ENCODE peak calls at places on chromosomes 3 and 15, in four cellular contexts. H, O, A and Y are unnamed samples.

GRCh38 chr3:47096955-47097354 is 67.0 kb downstream of the SETD2 start:
- DNase-seq in O (peak; percentile 82), H (no peak), A (no peak), Y (peak; percentile 21)

GRCh38 chr3:133949438-133949837 is 53.8 kb upstream of the RAB6B start:
- DNase-seq in O (no peak), H (peak; percentile 65), A (no peak), Y (peak; percentile 96)

GRCh38 chr3:193132923-193133463 is 108.0 kb upstream of the PLAAT1 start:
- DNase-seq in A (no peak), H (no peak), O (peak; percentile 32), Y (no peak)

GRCh38 chr15:42832577-42832976 is 88.0 kb downstream of the TTBK2 start:
- DNase-seq in A (no peak), H (no peak), O (peak; percentile 93), Y (peak; percentile 49)

GRCh38 chr15:69576035-69576526 is 123.5 kb downstream of the RPLP1 start:
- DNase-seq in A (peak; percentile 76), O (peak; percentile 22), H (peak; percentile 74), Y (peak; percentile 65)

GRCh38 chr3:101903426-101903825 is 54.1 kb downstream of the NFKBIZ start:
- DNase-seq in A (no peak), H (no peak), O (peak; percentile 79), Y (no peak)

GRCh38 chr15:23574742-23575141 is 9.3 kb downstream of the MKRN3 start:
- DNase-seq in A (no peak), O (no peak), H (no peak), Y (no peak)

GRCh38 chr15:99721104-99721778 is 12.0 kb downstream of the LYSMD4 start:
- DNase-seq in O (no peak), H (no peak), A (peak; percentile 25), Y (no peak)

GRCh38 chr3:71713041-71713440 is 12.2 kb downstream of the EIF4E3 start:
- DNase-seq in A (no peak), H (no peak), O (no peak), Y (no peak)

GRCh38 chr3:189914799-189915198 is 205.9 kb downstream of the P3H2 start:
- DNase-seq in A (no peak), H (no peak), O (peak; percentile 94), Y (peak; percentile 39)

GRCh38 chr3:18445421-18446066 is 20.4 kb upstream of the SATB1 start:
- DNase-seq in A (peak; percentile 89), O (no peak), H (no peak), Y (no peak)

GRCh38 chr3:38137615-38138346 is 680 bp upstream of the MYD88 start:
- DNase-seq in H (peak; percentile 54), A (peak; percentile 46), O (peak; percentile 11), Y (peak; percentile 27)

GRCh38 chr15:78390242-78390641 is 47.8 kb upstream of the IREB2 start:
- DNase-seq in H (no peak), O (no peak), A (no peak), Y (no peak)

GRCh38 chr15:40289140-40289775 is 6.4 kb upstream of the ANKRD63 start:
- DNase-seq in O (no peak), A (no peak), H (no peak), Y (no peak)

GRCh38 chr3:67017211-67017610 is 19.1 kb downstream of the KBTBD8 start:
- DNase-seq in A (no peak), H (no peak), O (no peak), Y (no peak)

GRCh38 chr15:41567870-41568269 is 8.9 kb downstream of the TYRO3 start:
- DNase-seq in O (no peak), A (no peak), H (peak; percentile 79), Y (no peak)

GRCh38 chr3:64067510-64068346 is 44.4 kb upstream of the PSMD6 start:
- DNase-seq in A (no peak), O (no peak), H (no peak), Y (no peak)

GRCh38 chr3:48178072-48178471 is 10.1 kb downstream of the CDC25A start:
- DNase-seq in A (no peak), O (no peak), H (no peak), Y (no peak)

GRCh38 chr3:152961323-152961722 is 126.4 kb downstream of the P2RY1 start:
- DNase-seq in H (peak; percentile 14), A (no peak), O (peak; percentile 48), Y (peak; percentile 59)

GRCh38 chr15:83983634-83984458 is 251.7 kb upstream of the GOLGA6L4 start:
- DNase-seq in H (no peak), A (no peak), O (no peak), Y (no peak)

GRCh38 chr15:92883643-92884458 is 16.3 kb upstream of the CHD2 start:
- DNase-seq in O (peak; percentile 37), H (no peak), A (peak; percentile 45), Y (peak; percentile 57)

GRCh38 chr15:25860885-25861866 is 2.0 kb downstream of the ATP10A start:
- DNase-seq in A (peak; percentile 64), H (no peak), O (no peak), Y (no peak)

GRCh38 chr3:15051531-15051930 is 13.6 kb downstream of the MRPS25 start:
- DNase-seq in A (peak; percentile 64), O (peak; percentile 69), H (peak; percentile 88), Y (peak; percentile 74)

GRCh38 chr3:158642474-158643210 is 1.7 kb upstream of the GFM1 start:
- DNase-seq in A (no peak), H (no peak), O (no peak), Y (no peak)

GRCh38 chr3:89000886-89001285 is 106.5 kb upstream of the EPHA3 start:
- DNase-seq in O (no peak), H (no peak), A (no peak), Y (no peak)

GRCh38 chr3:179452166-179452544 is 885 bp upstream of the GNB4 start:
- DNase-seq in A (no peak), O (peak; percentile 73), H (no peak), Y (peak; percentile 72)

GRCh38 chr3:111072016-111072891 is 638 bp downstream of the NECTIN3 start:
- DNase-seq in H (peak; percentile 39), O (peak; percentile 51), A (peak; percentile 33), Y (peak; percentile 31)

GRCh38 chr3:194306109-194306686 is 44.9 kb downstream of the CPN2 start:
- DNase-seq in A (peak; percentile 87), O (no peak), H (no peak), Y (peak; percentile 86)

GRCh38 chr3:39107874-39108308 is 411 bp downstream of the TTC21A start:
- DNase-seq in H (no peak), O (no peak), A (no peak), Y (no peak)

GRCh38 chr15:39621210-39621609 is 40.3 kb downstream of the THBS1 start:
- DNase-seq in A (no peak), O (no peak), H (no peak), Y (peak; percentile 80)

GRCh38 chr15:33310481-33311311 is at the start of gene RYR3:
- DNase-seq in H (peak; percentile 85), O (no peak), A (no peak), Y (peak; percentile 5)

GRCh38 chr3:102174832-102175374 is 259.9 kb upstream of the ZPLD1 start:
- DNase-seq in A (no peak), H (no peak), O (peak; percentile 39), Y (peak; percentile 76)

GRCh38 chr3:111277226-111277625 is 205.6 kb downstream of the NECTIN3 start:
- DNase-seq in H (peak; percentile 44), A (no peak), O (peak; percentile 45), Y (no peak)

GRCh38 chr3:122097141-122097540 is 42.0 kb downstream of the CD86 start:
- DNase-seq in A (no peak), H (no peak), O (no peak), Y (no peak)

GRCh38 chr3:185824467-185825378 is at the start of gene IGF2BP2:
- DNase-seq in O (peak; percentile 87), A (peak; percentile 72), H (peak; percentile 89), Y (peak; percentile 89)

GRCh38 chr15:46091860-46092450 is 457.1 kb downstream of the SQOR start:
- DNase-seq in O (peak; percentile 27), H (peak; percentile 57), A (no peak), Y (peak; percentile 65)

GRCh38 chr3:189276481-189277190 is 104.9 kb downstream of the TPRG1 start:
- DNase-seq in H (no peak), O (peak; percentile 82), A (no peak), Y (no peak)

GRCh38 chr15:73324496-73325170 is 44.1 kb downstream of the HCN4 start:
- DNase-seq in O (no peak), H (peak; percentile 33), A (no peak), Y (no peak)

GRCh38 chr3:130967281-130967680 is 59.3 kb downstream of the ASTE1 start:
- DNase-seq in O (no peak), A (no peak), H (no peak), Y (no peak)

GRCh38 chr3:15283702-15284101 is 48.7 kb downstream of the SH3BP5 start:
- DNase-seq in H (no peak), A (no peak), O (no peak), Y (no peak)